ENCODE peak calls at places on chromosomes 3 and 15, in eight cellular contexts. One of them, this sample, is unnamed.

GRCh38 chr3:165195628-165196576 is at the start of gene SLITRK3:
- DNase-seq in CD4-positive, alpha-beta T cell: no peak
- DNase-seq in cardiac fibroblast: no peak
- DNase-seq in psoas muscle: no peak
- DNase-seq in MM.1S: no peak
- DNase-seq in GM20000: no peak
- DNase-seq in astrocyte: no peak
- DNase-seq in CD8-positive, alpha-beta T cell: no peak
- DNase-seq in this sample: no peak

GRCh38 chr3:172750069-172750367 is 508 bp upstream of the ECT2 start:
- DNase-seq in GM20000: no peak
- DNase-seq in astrocyte: no peak
- DNase-seq in MM.1S: no peak
- DNase-seq in psoas muscle: no peak
- DNase-seq in cardiac fibroblast: no peak
- DNase-seq in CD4-positive, alpha-beta T cell: no peak
- DNase-seq in CD8-positive, alpha-beta T cell: no peak
- DNase-seq in this sample: no peak

GRCh38 chr15:40764766-40765136 is 883 bp downstream of the GCHFR start:
- DNase-seq in MM.1S: no peak
- DNase-seq in psoas muscle: peak; percentile 35
- DNase-seq in cardiac fibroblast: no peak
- DNase-seq in GM20000: no peak
- DNase-seq in CD8-positive, alpha-beta T cell: no peak
- DNase-seq in astrocyte: no peak
- DNase-seq in CD4-positive, alpha-beta T cell: no peak
- DNase-seq in this sample: no peak

GRCh38 chr3:64958187-64958586 is 270.4 kb upstream of the ADAMTS9 start:
- DNase-seq in GM20000: no peak
- DNase-seq in CD8-positive, alpha-beta T cell: no peak
- DNase-seq in cardiac fibroblast: no peak
- DNase-seq in CD4-positive, alpha-beta T cell: no peak
- DNase-seq in psoas muscle: no peak
- DNase-seq in MM.1S: no peak
- DNase-seq in astrocyte: peak; percentile 54
- DNase-seq in this sample: no peak

GRCh38 chr15:34665498-34666116 is 82.2 kb upstream of the GOLGA8B start:
- DNase-seq in psoas muscle: no peak
- DNase-seq in CD8-positive, alpha-beta T cell: no peak
- DNase-seq in CD4-positive, alpha-beta T cell: no peak
- DNase-seq in cardiac fibroblast: no peak
- DNase-seq in MM.1S: peak; percentile 42
- DNase-seq in astrocyte: no peak
- DNase-seq in GM20000: peak; percentile 10
- DNase-seq in this sample: no peak

GRCh38 chr3:135784557-135784956 is 181.0 kb upstream of the PPP2R3A start:
- DNase-seq in cardiac fibroblast: no peak
- DNase-seq in GM20000: no peak
- DNase-seq in CD8-positive, alpha-beta T cell: no peak
- DNase-seq in CD4-positive, alpha-beta T cell: no peak
- DNase-seq in MM.1S: no peak
- DNase-seq in psoas muscle: no peak
- DNase-seq in astrocyte: no peak
- DNase-seq in this sample: no peak

GRCh38 chr3:123708531-123708930 is 123.7 kb upstream of the HACD2 start:
- DNase-seq in CD8-positive, alpha-beta T cell: no peak
- DNase-seq in CD4-positive, alpha-beta T cell: no peak
- DNase-seq in MM.1S: no peak
- DNase-seq in cardiac fibroblast: no peak
- DNase-seq in psoas muscle: no peak
- DNase-seq in astrocyte: no peak
- DNase-seq in GM20000: no peak
- DNase-seq in this sample: no peak

GRCh38 chr3:178259703-178260102 is 276.5 kb upstream of the KCNMB2 start:
- DNase-seq in psoas muscle: no peak
- DNase-seq in GM20000: no peak
- DNase-seq in CD4-positive, alpha-beta T cell: no peak
- DNase-seq in MM.1S: no peak
- DNase-seq in cardiac fibroblast: no peak
- DNase-seq in astrocyte: no peak
- DNase-seq in CD8-positive, alpha-beta T cell: no peak
- DNase-seq in this sample: no peak

GRCh38 chr3:30933478-30934207 is 39.2 kb upstream of the GADL1 start:
- DNase-seq in astrocyte: no peak
- DNase-seq in cardiac fibroblast: no peak
- DNase-seq in CD4-positive, alpha-beta T cell: no peak
- DNase-seq in MM.1S: peak; percentile 55
- DNase-seq in GM20000: no peak
- DNase-seq in psoas muscle: no peak
- DNase-seq in CD8-positive, alpha-beta T cell: no peak
- DNase-seq in this sample: no peak

GRCh38 chr3:172709776-172710708 is 825 bp downstream of the NCEH1 start:
- DNase-seq in CD8-positive, alpha-beta T cell: no peak
- DNase-seq in MM.1S: peak; percentile 28
- DNase-seq in CD4-positive, alpha-beta T cell: no peak
- DNase-seq in GM20000: no peak
- DNase-seq in psoas muscle: peak; percentile 72
- DNase-seq in cardiac fibroblast: peak; percentile 47
- DNase-seq in astrocyte: peak; percentile 39
- DNase-seq in this sample: no peak

GRCh38 chr3:48042071-48042760 is 26.0 kb upstream of the MAP4 start:
- DNase-seq in GM20000: no peak
- DNase-seq in CD4-positive, alpha-beta T cell: no peak
- DNase-seq in psoas muscle: no peak
- DNase-seq in CD8-positive, alpha-beta T cell: no peak
- DNase-seq in cardiac fibroblast: no peak
- DNase-seq in MM.1S: peak; percentile 17
- DNase-seq in astrocyte: peak; percentile 52
- DNase-seq in this sample: no peak

GRCh38 chr3:135075157-135075556 is 280.1 kb downstream of the EPHB1 start:
- DNase-seq in CD8-positive, alpha-beta T cell: no peak
- DNase-seq in GM20000: no peak
- DNase-seq in astrocyte: no peak
- DNase-seq in MM.1S: no peak
- DNase-seq in CD4-positive, alpha-beta T cell: no peak
- DNase-seq in psoas muscle: no peak
- DNase-seq in cardiac fibroblast: no peak
- DNase-seq in this sample: no peak

GRCh38 chr15:99100245-99101173 is 4.4 kb upstream of the SYNM start:
- DNase-seq in psoas muscle: peak; percentile 92
- DNase-seq in cardiac fibroblast: peak; percentile 74
- DNase-seq in CD8-positive, alpha-beta T cell: no peak
- DNase-seq in CD4-positive, alpha-beta T cell: no peak
- DNase-seq in astrocyte: peak; percentile 35
- DNase-seq in MM.1S: peak; percentile 67
- DNase-seq in GM20000: peak; percentile 71
- DNase-seq in this sample: no peak

GRCh38 chr15:69194854-69195253 is 34.4 kb downstream of the GLCE start:
- DNase-seq in cardiac fibroblast: peak; percentile 11
- DNase-seq in astrocyte: peak; percentile 5
- DNase-seq in CD8-positive, alpha-beta T cell: no peak
- DNase-seq in CD4-positive, alpha-beta T cell: no peak
- DNase-seq in GM20000: no peak
- DNase-seq in MM.1S: no peak
- DNase-seq in psoas muscle: no peak
- DNase-seq in this sample: no peak

GRCh38 chr15:76979331-76979925 is 15.5 kb upstream of the PSTPIP1 start:
- DNase-seq in psoas muscle: no peak
- DNase-seq in astrocyte: no peak
- DNase-seq in cardiac fibroblast: no peak
- DNase-seq in CD8-positive, alpha-beta T cell: no peak
- DNase-seq in MM.1S: no peak
- DNase-seq in CD4-positive, alpha-beta T cell: no peak
- DNase-seq in GM20000: no peak
- DNase-seq in this sample: no peak

GRCh38 chr3:194003128-194004057 is 132.6 kb upstream of the HES1 start:
- DNase-seq in CD8-positive, alpha-beta T cell: no peak
- DNase-seq in CD4-positive, alpha-beta T cell: no peak
- DNase-seq in cardiac fibroblast: peak; percentile 97
- DNase-seq in astrocyte: peak; percentile 93
- DNase-seq in MM.1S: peak; percentile 65
- DNase-seq in GM20000: peak; percentile 81
- DNase-seq in psoas muscle: peak; percentile 95
- DNase-seq in this sample: peak; percentile 69

GRCh38 chr3:50189274-50189673 is 2.1 kb upstream of the GNAT1 start:
- DNase-seq in MM.1S: peak; percentile 32
- DNase-seq in CD4-positive, alpha-beta T cell: no peak
- DNase-seq in psoas muscle: peak; percentile 84
- DNase-seq in GM20000: peak; percentile 68
- DNase-seq in cardiac fibroblast: peak; percentile 92
- DNase-seq in astrocyte: peak; percentile 60
- DNase-seq in CD8-positive, alpha-beta T cell: no peak
- DNase-seq in this sample: peak; percentile 66

GRCh38 chr3:138493804-138494606 is 59.6 kb downstream of the ESYT3 start:
- DNase-seq in cardiac fibroblast: peak; percentile 64
- DNase-seq in GM20000: no peak
- DNase-seq in CD4-positive, alpha-beta T cell: no peak
- DNase-seq in MM.1S: no peak
- DNase-seq in CD8-positive, alpha-beta T cell: no peak
- DNase-seq in astrocyte: peak; percentile 43
- DNase-seq in psoas muscle: no peak
- DNase-seq in this sample: peak; percentile 37
- TF ChIP-seq CTCF in cardiac fibroblast: no peak
- TF ChIP-seq CTCF in GM20000: no peak
- TF ChIP-seq CTCF in CD4-positive, alpha-beta T cell: no peak
- TF ChIP-seq CTCF in MM.1S: no peak
- TF ChIP-seq CTCF in CD8-positive, alpha-beta T cell: no peak
- TF ChIP-seq CTCF in astrocyte: no peak
- TF ChIP-seq CTCF in psoas muscle: no peak
- TF ChIP-seq CTCF in this sample: no peak

DNA sequence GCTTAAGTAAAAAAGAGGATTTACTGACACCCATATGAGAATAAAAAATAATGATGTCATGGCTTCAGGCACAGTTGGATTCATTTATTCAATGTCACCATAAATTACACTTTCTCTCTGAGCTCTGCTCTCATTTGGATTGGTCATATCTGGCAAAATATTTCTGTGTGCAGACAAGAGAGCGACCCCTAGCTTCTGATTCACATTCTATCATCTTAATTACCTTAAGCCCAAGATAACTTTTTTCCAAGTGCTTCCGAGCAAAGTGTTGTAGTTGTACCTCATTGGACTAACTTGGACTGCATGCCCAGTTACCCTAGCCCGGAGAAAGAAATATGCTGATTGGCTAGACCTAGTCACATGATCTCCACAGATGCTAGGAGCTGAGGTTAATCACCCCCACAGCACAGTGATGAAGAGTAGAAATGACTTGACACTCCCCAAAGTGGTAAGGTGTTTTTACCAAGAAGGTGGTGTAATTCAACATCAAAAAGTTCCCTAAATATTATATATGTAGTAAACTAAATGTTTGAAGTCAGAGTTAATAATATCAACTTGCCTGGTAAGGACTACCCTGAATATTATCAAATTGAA is 552.2 kb upstream of the SUCLG2 start:
- DNase-seq in CD4-positive, alpha-beta T cell: no peak
- DNase-seq in psoas muscle: no peak
- DNase-seq in cardiac fibroblast: no peak
- DNase-seq in astrocyte: no peak
- DNase-seq in CD8-positive, alpha-beta T cell: no peak
- DNase-seq in MM.1S: no peak
- DNase-seq in GM20000: no peak
- DNase-seq in this sample: no peak
- TF ChIP-seq CTCF in CD4-positive, alpha-beta T cell: no peak
- TF ChIP-seq CTCF in psoas muscle: no peak
- TF ChIP-seq CTCF in cardiac fibroblast: no peak
- TF ChIP-seq CTCF in astrocyte: no peak
- TF ChIP-seq CTCF in CD8-positive, alpha-beta T cell: no peak
- TF ChIP-seq CTCF in MM.1S: no peak
- TF ChIP-seq CTCF in GM20000: no peak
- TF ChIP-seq CTCF in this sample: no peak

DNA sequence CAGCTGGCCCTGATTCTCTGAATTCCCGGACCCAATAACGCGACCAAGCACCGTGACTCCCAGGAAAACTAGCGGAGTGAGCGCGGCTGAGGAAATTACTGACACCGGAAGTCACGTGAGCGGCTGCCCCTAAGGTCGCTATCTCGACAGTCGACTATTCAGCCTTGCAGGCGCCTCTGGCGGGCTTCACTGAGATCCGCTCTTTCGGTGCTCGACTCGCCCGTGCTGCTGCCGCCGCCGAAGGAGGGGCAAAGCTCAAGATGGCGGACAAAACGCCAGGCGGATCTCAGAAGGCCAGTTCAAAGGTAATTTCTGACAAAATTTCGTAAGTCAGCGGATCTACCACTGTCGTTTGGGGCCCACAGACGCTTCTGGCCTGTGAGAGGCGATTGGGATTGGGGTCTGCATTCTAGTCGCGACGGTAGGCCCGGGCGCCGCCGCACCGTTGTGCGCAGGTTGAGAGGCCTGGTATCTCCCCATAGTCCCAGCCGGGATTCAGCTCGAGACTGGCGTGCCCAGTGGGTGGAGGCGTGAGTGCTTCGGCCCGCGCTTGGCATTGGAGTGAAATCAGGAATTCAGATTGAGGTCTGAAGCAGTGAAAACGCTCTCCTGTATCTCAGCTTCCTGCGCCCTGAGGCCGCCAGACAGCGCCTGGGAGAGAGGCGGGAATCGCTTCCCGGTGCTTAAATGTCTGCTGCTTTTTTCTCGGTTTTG is at the start of gene U2SURP:
- DNase-seq in CD8-positive, alpha-beta T cell: peak; percentile 82
- DNase-seq in CD4-positive, alpha-beta T cell: peak; percentile 92
- DNase-seq in astrocyte: peak; percentile 99
- DNase-seq in MM.1S: peak; percentile 98
- DNase-seq in GM20000: peak; percentile 89
- DNase-seq in cardiac fibroblast: peak; percentile 99
- DNase-seq in psoas muscle: peak; percentile 98
- DNase-seq in this sample: peak; percentile 95
- TF ChIP-seq CTCF in CD8-positive, alpha-beta T cell: no peak
- TF ChIP-seq CTCF in CD4-positive, alpha-beta T cell: no peak
- TF ChIP-seq CTCF in astrocyte: no peak
- TF ChIP-seq CTCF in MM.1S: no peak
- TF ChIP-seq CTCF in GM20000: no peak
- TF ChIP-seq CTCF in cardiac fibroblast: no peak
- TF ChIP-seq CTCF in psoas muscle: no peak
- TF ChIP-seq CTCF in this sample: no peak

DNA sequence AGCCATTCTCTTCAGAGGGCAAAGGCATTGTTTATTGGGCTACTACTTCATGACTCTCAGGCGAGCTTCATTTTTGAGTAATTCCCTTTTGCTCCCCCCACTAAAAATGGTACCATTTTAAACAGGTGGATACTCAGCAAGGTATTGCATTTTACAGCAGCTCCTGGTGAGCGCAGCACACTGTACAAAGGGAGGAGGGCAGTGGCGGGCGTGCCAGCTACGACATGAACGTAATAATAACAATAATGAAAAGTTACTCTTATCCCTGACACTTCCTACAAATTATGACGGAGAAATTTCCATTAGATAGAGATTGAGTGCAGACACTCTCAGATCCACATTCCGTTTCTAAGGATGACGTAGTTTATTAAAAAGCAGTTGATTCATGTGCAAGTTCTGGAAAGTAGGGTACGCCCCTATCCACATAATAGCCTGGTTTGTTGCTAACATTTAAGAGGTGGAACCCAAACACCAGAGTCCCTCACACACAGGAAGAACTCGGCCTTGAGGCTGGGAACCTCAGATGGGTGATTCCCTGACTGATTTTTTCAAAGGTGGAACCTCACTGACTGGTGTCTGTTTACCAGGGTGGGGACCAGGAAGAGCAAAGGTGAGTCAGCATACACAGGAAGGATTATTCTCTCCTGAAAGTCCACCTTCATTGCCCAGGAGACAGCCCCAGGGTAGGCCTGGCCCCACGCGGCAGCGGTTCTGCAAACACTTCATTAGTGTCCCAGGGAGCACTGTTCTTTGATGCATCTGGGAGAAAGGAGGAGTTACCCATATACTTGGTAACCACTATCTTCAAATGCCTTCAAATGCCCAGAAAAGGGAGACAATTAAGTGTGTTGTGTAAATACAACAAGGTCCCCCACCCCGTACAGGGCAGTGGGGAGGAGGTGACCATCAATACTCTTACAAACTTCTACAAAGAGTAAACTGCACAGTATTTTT is 69.9 kb downstream of the LDHAL6B start:
- DNase-seq in MM.1S: no peak
- DNase-seq in cardiac fibroblast: no peak
- DNase-seq in psoas muscle: no peak
- DNase-seq in CD8-positive, alpha-beta T cell: no peak
- DNase-seq in astrocyte: no peak
- DNase-seq in GM20000: no peak
- DNase-seq in CD4-positive, alpha-beta T cell: no peak
- DNase-seq in this sample: no peak
- TF ChIP-seq CTCF in MM.1S: no peak
- TF ChIP-seq CTCF in cardiac fibroblast: no peak
- TF ChIP-seq CTCF in psoas muscle: no peak
- TF ChIP-seq CTCF in CD8-positive, alpha-beta T cell: no peak
- TF ChIP-seq CTCF in astrocyte: no peak
- TF ChIP-seq CTCF in GM20000: no peak
- TF ChIP-seq CTCF in CD4-positive, alpha-beta T cell: no peak
- TF ChIP-seq CTCF in this sample: no peak

This sample was measured in AG09319.